ENCODE peak calls at places on chromosomes 11 and 22, in seven cellular contexts. Y is iPS DF 6.9, O is HTR-8/SVneo, H is posterior cingulate gyrus, P is activated gamma-delta T cell treated with Interleukin-2 at 50 U/mL for 16 hours, K is AG09319, B is lung microvascular endothelial cell. F is an unnamed sample.

GRCh38 chr22:30005213-30005857 is 74.9 kb upstream of the HORMAD2 start:
- DNase-seq in O (peak), B (peak), H (peak), P (peak), K (peak), Y (peak), F (peak)

GRCh38 chr22:20653795-20654342 is 120.0 kb upstream of the SERPIND1 start:
- DNase-seq in P (no peak), B (no peak), H (no peak), K (no peak), O (no peak), Y (no peak), F (no peak)

GRCh38 chr22:24983151-24983550 is 30.6 kb downstream of the KIAA1671 start:
- DNase-seq in Y (no peak), K (no peak), O (no peak), B (peak), P (no peak), H (no peak), F (no peak)

GRCh38 chr11:33161120-33162005 is at the start of gene CSTF3:
- DNase-seq in Y (peak), P (peak), B (peak), O (peak), H (peak), K (peak), F (peak)

GRCh38 chr22:45882881-45883810 is 93.8 kb downstream of the WNT7B start:
- DNase-seq in Y (no peak), H (peak), B (no peak), O (no peak), K (no peak), P (no peak), F (no peak)

GRCh38 chr11:93537767-93538261 is 5.4 kb downstream of the SMCO4 start:
- DNase-seq in B (no peak), O (no peak), H (peak), K (no peak), Y (no peak), P (no peak), F (no peak)

GRCh38 chr11:47861762-47862161 is 13.6 kb upstream of the NUP160 start:
- DNase-seq in B (peak), H (no peak), Y (no peak), O (no peak), K (peak), P (no peak), F (peak)

GRCh38 chr11:126392638-126393023 is 37.1 kb downstream of the ST3GAL4 start:
- DNase-seq in H (no peak), K (no peak), Y (no peak), B (no peak), P (no peak), O (no peak), F (no peak)

GRCh38 chr11:87015645-87016044 is 22.1 kb upstream of the TMEM135 start:
- DNase-seq in P (no peak), K (no peak), B (no peak), O (no peak), H (no peak), Y (no peak), F (no peak)

GRCh38 chr11:65539401-65540289 is 14.8 kb downstream of the SCYL1 start:
- DNase-seq in K (no peak), O (no peak), Y (no peak), H (no peak), B (no peak), P (no peak), F (no peak)

GRCh38 chr22:42680648-42681047 is 31.5 kb upstream of the CYB5R3 start:
- DNase-seq in K (no peak), B (peak), Y (no peak), H (no peak), P (no peak), O (peak), F (peak)

GRCh38 chr11:86370922-86371614 is 3.6 kb upstream of the CCDC81 start:
- DNase-seq in K (no peak), Y (no peak), O (no peak), B (peak), P (no peak), H (no peak), F (no peak)

GRCh38 chr11:117819096-117820040 is 5.2 kb downstream of the FXYD2 start:
- DNase-seq in O (peak), P (no peak), B (peak), Y (peak), K (no peak), H (peak), F (peak)

GRCh38 chr11:68905421-68906360 is 2.0 kb downstream of the IGHMBP2 start:
- DNase-seq in H (peak), B (no peak), P (no peak), Y (no peak), O (no peak), K (no peak), F (no peak)

GRCh38 chr11:40293655-40294342 is 1165.7 kb downstream of the LRRC4C start:
- DNase-seq in P (no peak), Y (peak), H (peak), O (peak), B (peak), K (peak), F (peak)

GRCh38 chr22:22683668-22684361 is 39.4 kb downstream of the GGTLC2 start:
- DNase-seq in K (no peak), B (no peak), H (no peak), P (no peak), O (no peak), Y (no peak), F (no peak)

GRCh38 chr22:20430641-20431519 is 6.7 kb downstream of the SCARF2 start:
- DNase-seq in K (no peak), P (peak), Y (no peak), O (no peak), B (peak), H (peak), F (no peak)

GRCh38 chr11:11966826-11967668 is 41.4 kb downstream of the DKK3 start:
- DNase-seq in Y (peak), O (peak), P (peak), K (no peak), B (peak), H (peak), F (no peak)

GRCh38 chr11:48087974-48088681 is 107.8 kb downstream of the PTPRJ start:
- DNase-seq in Y (no peak), B (no peak), K (no peak), H (no peak), O (no peak), P (no peak), F (no peak)

GRCh38 chr11:15906481-15907035 is 449.8 kb downstream of the SOX6 start:
- DNase-seq in H (no peak), B (no peak), O (no peak), K (no peak), Y (no peak), P (no peak), F (no peak)

GRCh38 chr11:1507381-1508140 is 21.0 kb upstream of the MOB2 start:
- DNase-seq in B (no peak), Y (no peak), O (no peak), H (peak), P (no peak), K (no peak), F (no peak)

GRCh38 chr11:69374110-69374981 is 80.4 kb downstream of the MYEOV start:
- DNase-seq in O (no peak), B (no peak), P (no peak), H (peak), Y (no peak), K (no peak), F (no peak)

GRCh38 chr11:109853156-109853776 is 239.9 kb upstream of the ZC3H12C start:
- DNase-seq in P (no peak), K (peak), B (peak), O (peak), H (no peak), Y (peak), F (peak)

GRCh38 chr22:17085277-17086091 is 684 bp downstream of the IL17RA start:
- DNase-seq in P (no peak), H (no peak), O (no peak), B (peak), K (no peak), Y (no peak), F (no peak)

GRCh38 chr22:39117585-39118191 is 20.6 kb downstream of the APOBEC3H start:
- DNase-seq in Y (no peak), H (peak), O (peak), K (peak), B (peak), P (peak), F (no peak)

GRCh38 chr11:124070906-124071621 is 29.9 kb upstream of the OR10G7 start:
- DNase-seq in Y (peak), B (peak), O (peak), K (peak), P (peak), H (peak), F (peak)

F was measured in GM04504.